ENCODE peak calls at places on chromosomes 3 and 15, in four cellular contexts. J is HCT116, R is PC-9, C is Caco-2. W is an unnamed sample. For H3K9me3, the result is how much of the 10 kb centered on the place peaks cover.

GRCh38 chr3:184598220-184598927 is 36.8 kb downstream of the EPHB3 start:
- DNase-seq in J (no peak), R (no peak), C (no peak), W (no peak)

GRCh38 chr15:72353266-72353665 is 22.5 kb downstream of the HEXA start:
- DNase-seq in J (no peak), R (no peak), C (no peak), W (no peak)

GRCh38 chr3:108297636-108298035 is 1.3 kb downstream of the HHLA2 start:
- DNase-seq in J (no peak), R (no peak), C (no peak), W (no peak)

GRCh38 chr15:61266916-61267315 is 37.8 kb upstream of the RORA start:
- DNase-seq in J (no peak), R (no peak), C (no peak), W (no peak)

GRCh38 chr15:66985653-66986052 is 79.7 kb upstream of the SMAD3 start:
- DNase-seq in J (no peak), R (no peak), C (no peak), W (peak)

GRCh38 chr3:186931487-186932280 is 1.4 kb downstream of the ST6GAL1 start:
- DNase-seq in J (no peak), R (peak), C (peak), W (no peak)

GRCh38 chr15:73353734-73354133 is 15.0 kb downstream of the HCN4 start:
- DNase-seq in J (no peak), R (no peak), C (no peak), W (no peak)

GRCh38 chr3:31937225-31937624 is 43.8 kb downstream of the OSBPL10 start:
- DNase-seq in J (no peak), R (no peak), C (no peak), W (no peak)

GRCh38 chr3:157447026-157447694 is 10.5 kb downstream of the PTX3 start:
- DNase-seq in J (peak), R (no peak), C (no peak), W (no peak)

GRCh38 chr3:7913283-7913682 is 588.3 kb upstream of the LMCD1 start:
- DNase-seq in J (no peak), R (no peak), C (no peak), W (no peak)

GRCh38 chr15:79779739-79780138 is 117.1 kb downstream of the MTHFS start:
- DNase-seq in J (no peak), R (no peak), C (no peak), W (no peak)

GRCh38 chr15:98444067-98444600 is 204.2 kb upstream of the IGF1R start:
- DNase-seq in J (no peak), R (peak), C (no peak), W (no peak)

GRCh38 chr15:25233766-25234350 is 205.0 kb downstream of the UBE3A start:
- DNase-seq in J (no peak), R (no peak), C (no peak), W (no peak)
- H3K9me3 ChIP-seq in J (under half), R (under half), C (under half), W (under half)

GRCh38 chr15:100279446-100279845 is 62.3 kb downstream of the ADAMTS17 start:
- DNase-seq in J (no peak), R (no peak), C (no peak), W (no peak)
- H3K9me3 ChIP-seq in J (under half), R (under half), C (under half), W (under half)

GRCh38 chr3:154886437-154886836 is 193.7 kb upstream of the MME start:
- DNase-seq in J (no peak), R (no peak), C (no peak), W (no peak)
- H3K9me3 ChIP-seq in J (under half), R (under half), C (under half), W (under half)

GRCh38 chr15:25238126-25238525 is 200.7 kb downstream of the UBE3A start:
- DNase-seq in J (no peak), R (no peak), C (no peak), W (no peak)
- H3K9me3 ChIP-seq in J (under half), R (under half), C (under half), W (under half)

GRCh38 chr3:25404569-25404968 is 23.5 kb upstream of the RARB start:
- DNase-seq in J (no peak), R (no peak), C (no peak), W (no peak)
- H3K9me3 ChIP-seq in J (under half), R (under half), C (under half), W (under half)

DNA sequence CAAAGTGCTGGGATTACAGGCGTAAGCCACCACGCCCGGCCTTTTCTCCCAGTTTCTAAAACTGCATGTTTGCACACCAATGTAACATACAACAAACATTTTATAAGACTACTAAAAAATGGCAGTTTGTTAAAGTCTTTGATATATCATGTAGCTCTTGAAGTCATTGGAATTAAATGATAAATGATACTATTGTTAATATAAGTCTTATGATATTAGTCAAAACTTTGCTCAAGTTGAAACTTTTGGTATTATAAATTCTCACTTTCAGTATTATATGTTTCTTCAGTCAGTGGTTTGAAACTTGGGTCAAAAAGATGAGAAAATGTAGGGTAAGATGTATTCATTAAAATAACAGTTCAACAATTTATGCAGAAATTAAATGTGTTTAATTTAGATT is 117.6 kb upstream of the TBL1XR1 start:
- DNase-seq in J (no peak), R (no peak), C (no peak), W (no peak)
- H3K9me3 ChIP-seq in J (under half), R (under half), C (under half), W (under half)

W was measured in HAP-1.